ENCODE peak calls at places on chromosomes 6 and 20, in six cellular contexts. N, J, F, L, D and M are unnamed samples.

GRCh38 chr6:26327450-26328264 is 37.3 kb upstream of the BTN3A2 start:
- DNase-seq in J (peak), F (peak), N (peak), L (no peak), D (peak), M (peak)

GRCh38 chr6:30060634-30060981 is 457 bp upstream of the POLR1H start:
- DNase-seq in F (peak), N (peak), J (no peak), L (peak), D (peak), M (no peak)

GRCh38 chr6:76697585-76697984 is 625.1 kb upstream of the IMPG1 start:
- DNase-seq in D (no peak), L (no peak), J (peak), N (no peak), F (peak), M (peak)

GRCh38 chr6:34926655-34927054 is 37.6 kb downstream of the ANKS1A start:
- DNase-seq in L (no peak), D (no peak), J (peak), F (peak), N (peak), M (peak)

GRCh38 chr6:139030539-139030938 is 2.0 kb downstream of the ABRACL start:
- DNase-seq in J (no peak), D (no peak), L (no peak), F (no peak), N (no peak), M (no peak)

GRCh38 chr6:36351152-36351571 is 14.5 kb upstream of the BNIP5 start:
- DNase-seq in L (no peak), D (no peak), N (peak), J (peak), F (no peak), M (no peak)

GRCh38 chr6:149128489-149129145 is 188.9 kb upstream of the TAB2 start:
- DNase-seq in J (no peak), L (no peak), N (no peak), D (no peak), F (no peak), M (no peak)

GRCh38 chr6:156808287-156808686 is 31.1 kb downstream of the ARID1B start:
- DNase-seq in N (peak), J (no peak), F (no peak), D (no peak), L (no peak), M (no peak)

GRCh38 chr6:35534396-35535170 is 21.9 kb upstream of the TULP1 start:
- DNase-seq in D (no peak), F (no peak), J (no peak), N (no peak), L (no peak), M (no peak)

GRCh38 chr6:128239898-128240509 is 280.4 kb downstream of the PTPRK start:
- DNase-seq in N (no peak), L (no peak), D (no peak), F (no peak), J (no peak), M (no peak)

GRCh38 chr6:118986312-118986711 is 51.4 kb upstream of the MCM9 start:
- DNase-seq in N (no peak), L (no peak), D (no peak), F (no peak), J (no peak), M (no peak)

GRCh38 chr6:34301408-34301807 is 52.6 kb upstream of the SMIM29 start:
- DNase-seq in D (no peak), J (no peak), N (peak), F (peak), L (no peak), M (no peak)

GRCh38 chr6:156400487-156400886 is 376.7 kb upstream of the ARID1B start:
- DNase-seq in J (no peak), D (no peak), L (no peak), N (no peak), F (no peak), M (no peak)

GRCh38 chr20:1841554-1842140 is 53.6 kb upstream of the SIRPA start:
- DNase-seq in L (no peak), D (no peak), F (no peak), J (no peak), N (peak), M (no peak)

GRCh38 chr6:151681426-151682059 is 125.9 kb upstream of the ESR1 start:
- DNase-seq in D (no peak), J (no peak), F (no peak), L (no peak), N (peak), M (no peak)